ENCODE peak calls at places on chromosomes 6 and 20, in eight cellular contexts. B, J, C, N, U, W, K and H are unnamed samples.

GRCh38 chr20:7180261-7181045 is 413.0 kb downstream of the BMP2 start:
- DNase-seq in B (no peak), J (no peak), C (no peak), N (no peak), U (peak), W (no peak), K (peak), H (peak)

GRCh38 chr6:38248500-38249234 is 391.1 kb downstream of the BTBD9 start:
- DNase-seq in B (peak), J (no peak), C (no peak), N (no peak), U (peak), W (no peak), K (no peak), H (no peak)

GRCh38 chr6:16836186-16836981 is 75.1 kb upstream of the ATXN1 start:
- DNase-seq in B (peak), J (no peak), C (no peak), N (no peak), U (no peak), W (peak), K (peak), H (no peak)

GRCh38 chr6:45775026-45775697 is 240.5 kb downstream of the CLIC5 start:
- DNase-seq in B (no peak), J (no peak), C (no peak), N (no peak), U (no peak), W (no peak), K (no peak), H (no peak)

GRCh38 chr6:31834367-31834703 is 6.8 kb downstream of the HSPA1B start:
- DNase-seq in B (peak), J (peak), C (peak), N (no peak), U (peak), W (peak), K (peak), H (no peak)

GRCh38 chr20:10848810-10849370 is 175.1 kb upstream of the JAG1 start:
- DNase-seq in B (peak), J (no peak), C (peak), N (no peak), U (peak), W (peak), K (peak), H (peak)

GRCh38 chr20:60565093-60565492 is 606.9 kb downstream of the CDH26 start:
- DNase-seq in B (no peak), J (no peak), C (no peak), N (no peak), U (no peak), W (no peak), K (no peak), H (no peak)

GRCh38 chr6:142942238-142942637 is 2.7 kb downstream of the HIVEP2 start:
- DNase-seq in B (no peak), J (no peak), C (no peak), N (no peak), U (no peak), W (no peak), K (peak), H (no peak)

GRCh38 chr6:47709160-47709559 is 10.8 kb downstream of the ADGRF4 start:
- DNase-seq in B (no peak), J (peak), C (no peak), N (no peak), U (no peak), W (no peak), K (no peak), H (no peak)

GRCh38 chr6:26233608-26234420 is 131.2 kb upstream of the BTN3A2 start:
- DNase-seq in B (peak), J (no peak), C (peak), N (peak), U (no peak), W (peak), K (peak), H (no peak)

GRCh38 chr20:45649312-45649863 is 18.3 kb upstream of the WFDC9 start:
- DNase-seq in B (no peak), J (no peak), C (no peak), N (no peak), U (no peak), W (no peak), K (no peak), H (no peak)

GRCh38 chr20:4773736-4774135 is 52.0 kb downstream of the PRND start:
- DNase-seq in B (no peak), J (no peak), C (no peak), N (no peak), U (no peak), W (no peak), K (no peak), H (no peak)

GRCh38 chr6:149560736-149561135 is 5.4 kb upstream of the GINM1 start:
- DNase-seq in B (peak), J (no peak), C (peak), N (no peak), U (no peak), W (no peak), K (peak), H (no peak)

GRCh38 chr6:24990227-24990843 is 54.6 kb upstream of the RIPOR2 start:
- DNase-seq in B (peak), J (no peak), C (peak), N (no peak), U (peak), W (no peak), K (peak), H (peak)

GRCh38 chr6:52512199-52512598 is 64.7 kb downstream of the TRAM2 start:
- DNase-seq in B (peak), J (no peak), C (peak), N (no peak), U (peak), W (no peak), K (peak), H (no peak)

GRCh38 chr6:91761621-91762020 is 1174.7 kb upstream of the MAP3K7 start:
- DNase-seq in B (no peak), J (no peak), C (no peak), N (no peak), U (no peak), W (no peak), K (no peak), H (no peak)

GRCh38 chr6:170005680-170006470 is 254.5 kb downstream of the ERMARD start:
- DNase-seq in B (no peak), J (no peak), C (no peak), N (no peak), U (no peak), W (no peak), K (no peak), H (no peak)

GRCh38 chr20:38706482-38706881 is 17.8 kb upstream of the SLC32A1 start:
- DNase-seq in B (no peak), J (no peak), C (no peak), N (no peak), U (no peak), W (no peak), K (no peak), H (no peak)

GRCh38 chr6:124962617-124963415 is 579 bp downstream of the RNF217 start:
- DNase-seq in B (peak), J (no peak), C (peak), N (no peak), U (peak), W (no peak), K (peak), H (no peak)

GRCh38 chr6:139839506-139840156 is 465.2 kb upstream of the CITED2 start:
- DNase-seq in B (peak), J (no peak), C (no peak), N (no peak), U (peak), W (no peak), K (no peak), H (no peak)

GRCh38 chr6:130047440-130047995 is 29.1 kb downstream of the L3MBTL3 start:
- DNase-seq in B (no peak), J (no peak), C (no peak), N (no peak), U (no peak), W (no peak), K (no peak), H (no peak)

GRCh38 chr20:31570735-31571617 is 34.1 kb upstream of the ID1 start:
- DNase-seq in B (peak), J (no peak), C (no peak), N (no peak), U (no peak), W (no peak), K (no peak), H (no peak)

GRCh38 chr20:62219992-62220665 is at the start of gene HRH3:
- DNase-seq in B (no peak), J (no peak), C (peak), N (no peak), U (no peak), W (no peak), K (peak), H (no peak)

GRCh38 chr6:71228461-71229041 is 60.1 kb upstream of the OGFRL1 start:
- DNase-seq in B (peak), J (no peak), C (peak), N (no peak), U (peak), W (no peak), K (peak), H (no peak)

GRCh38 chr6:46190889-46191288 is 20.1 kb upstream of the ENPP5 start:
- DNase-seq in B (no peak), J (no peak), C (no peak), N (no peak), U (no peak), W (no peak), K (no peak), H (no peak)

GRCh38 chr6:37047933-37048850 is 42.7 kb downstream of the FGD2 start:
- DNase-seq in B (no peak), J (no peak), C (no peak), N (no peak), U (no peak), W (no peak), K (no peak), H (no peak)

GRCh38 chr20:39778847-39779641 is 816.9 kb downstream of the DHX35 start:
- DNase-seq in B (no peak), J (no peak), C (no peak), N (no peak), U (no peak), W (no peak), K (no peak), H (no peak)

GRCh38 chr20:15336011-15336410 is 998.6 kb upstream of the FLRT3 start:
- DNase-seq in B (no peak), J (no peak), C (no peak), N (no peak), U (no peak), W (no peak), K (no peak), H (no peak)

GRCh38 chr20:32789896-32790750 is 27.9 kb downstream of the DNMT3B start:
- DNase-seq in B (peak), J (peak), C (peak), N (peak), U (peak), W (peak), K (peak), H (no peak)

GRCh38 chr6:11702039-11702795 is 76.4 kb downstream of the ADTRP start:
- DNase-seq in B (peak), J (no peak), C (peak), N (no peak), U (peak), W (no peak), K (peak), H (peak)